ENCODE peak calls at places on chromosomes 6 and 20, in seven cellular contexts. One of them, this sample, is unnamed.
A peak's percentile ranks its signal among the peaks of the same experiment; 100 is the strongest.

GRCh38 chr6:170085475-170086401 is 205.1 kb downstream of the DLL1 start:
- DNase-seq in SK-N-SH: no peak
- DNase-seq in A549: no peak
- DNase-seq in K562: no peak
- DNase-seq in HCT116: no peak
- DNase-seq in WTC11: no peak
- DNase-seq in HepG2: no peak
- DNase-seq in this sample: no peak

GRCh38 chr6:37680668-37681067 is 17.0 kb downstream of the MDGA1 start:
- DNase-seq in SK-N-SH: no peak
- DNase-seq in A549: no peak
- DNase-seq in K562: no peak
- DNase-seq in HCT116: no peak
- DNase-seq in WTC11: no peak
- DNase-seq in HepG2: no peak
- DNase-seq in this sample: no peak

GRCh38 chr20:40749985-40750506 is 61.0 kb upstream of the MAFB start:
- DNase-seq in SK-N-SH: no peak
- DNase-seq in A549: no peak
- DNase-seq in K562: no peak
- DNase-seq in HCT116: no peak
- DNase-seq in WTC11: no peak
- DNase-seq in HepG2: no peak
- DNase-seq in this sample: no peak

GRCh38 chr6:21219241-21219640 is 374.3 kb upstream of the SOX4 start:
- DNase-seq in SK-N-SH: no peak
- DNase-seq in A549: no peak
- DNase-seq in K562: no peak
- DNase-seq in HCT116: no peak
- DNase-seq in WTC11: no peak
- DNase-seq in HepG2: no peak
- DNase-seq in this sample: no peak

GRCh38 chr6:169959129-169960002 is 207.9 kb downstream of the ERMARD start:
- DNase-seq in SK-N-SH: peak; percentile 32
- DNase-seq in A549: no peak
- DNase-seq in K562: peak; percentile 14
- DNase-seq in HCT116: no peak
- DNase-seq in WTC11: no peak
- DNase-seq in HepG2: no peak
- DNase-seq in this sample: peak; percentile 92

GRCh38 chr20:19820520-19821211 is 62.6 kb downstream of the RIN2 start:
- DNase-seq in SK-N-SH: no peak
- DNase-seq in A549: no peak
- DNase-seq in K562: no peak
- DNase-seq in HCT116: no peak
- DNase-seq in WTC11: no peak
- DNase-seq in HepG2: no peak
- DNase-seq in this sample: no peak

GRCh38 chr20:5118220-5119142 is 1.3 kb downstream of the PCNA start:
- DNase-seq in SK-N-SH: no peak
- DNase-seq in A549: peak; percentile 37
- DNase-seq in K562: peak; percentile 9
- DNase-seq in HCT116: no peak
- DNase-seq in WTC11: no peak
- DNase-seq in HepG2: no peak
- DNase-seq in this sample: peak; percentile 37

GRCh38 chr6:159577564-159577963 is 115.5 kb downstream of the SOD2 start:
- DNase-seq in SK-N-SH: no peak
- DNase-seq in A549: no peak
- DNase-seq in K562: no peak
- DNase-seq in HCT116: no peak
- DNase-seq in WTC11: no peak
- DNase-seq in HepG2: no peak
- DNase-seq in this sample: no peak

GRCh38 chr6:74459260-74459659 is 746.6 kb downstream of the COL12A1 start:
- DNase-seq in SK-N-SH: no peak
- DNase-seq in A549: no peak
- DNase-seq in K562: no peak
- DNase-seq in HCT116: no peak
- DNase-seq in WTC11: no peak
- DNase-seq in HepG2: peak; percentile 3
- DNase-seq in this sample: no peak

GRCh38 chr6:114471450-114471849 is 128.6 kb upstream of the HS3ST5 start:
- DNase-seq in SK-N-SH: no peak
- DNase-seq in A549: no peak
- DNase-seq in K562: no peak
- DNase-seq in HCT116: no peak
- DNase-seq in WTC11: peak; percentile 15
- DNase-seq in HepG2: no peak
- DNase-seq in this sample: no peak

GRCh38 chr6:122472022-122472340 is 374 bp upstream of the SERINC1 start:
- DNase-seq in SK-N-SH: no peak
- DNase-seq in A549: peak; percentile 1
- DNase-seq in K562: no peak
- DNase-seq in HCT116: no peak
- DNase-seq in WTC11: no peak
- DNase-seq in HepG2: no peak
- DNase-seq in this sample: no peak

GRCh38 chr20:29085625-29086024 is 2171.8 kb upstream of the DEFB115 start:
- DNase-seq in SK-N-SH: no peak
- DNase-seq in A549: no peak
- DNase-seq in K562: peak; percentile 11
- DNase-seq in HCT116: no peak
- DNase-seq in WTC11: no peak
- DNase-seq in HepG2: no peak
- DNase-seq in this sample: no peak

DNA sequence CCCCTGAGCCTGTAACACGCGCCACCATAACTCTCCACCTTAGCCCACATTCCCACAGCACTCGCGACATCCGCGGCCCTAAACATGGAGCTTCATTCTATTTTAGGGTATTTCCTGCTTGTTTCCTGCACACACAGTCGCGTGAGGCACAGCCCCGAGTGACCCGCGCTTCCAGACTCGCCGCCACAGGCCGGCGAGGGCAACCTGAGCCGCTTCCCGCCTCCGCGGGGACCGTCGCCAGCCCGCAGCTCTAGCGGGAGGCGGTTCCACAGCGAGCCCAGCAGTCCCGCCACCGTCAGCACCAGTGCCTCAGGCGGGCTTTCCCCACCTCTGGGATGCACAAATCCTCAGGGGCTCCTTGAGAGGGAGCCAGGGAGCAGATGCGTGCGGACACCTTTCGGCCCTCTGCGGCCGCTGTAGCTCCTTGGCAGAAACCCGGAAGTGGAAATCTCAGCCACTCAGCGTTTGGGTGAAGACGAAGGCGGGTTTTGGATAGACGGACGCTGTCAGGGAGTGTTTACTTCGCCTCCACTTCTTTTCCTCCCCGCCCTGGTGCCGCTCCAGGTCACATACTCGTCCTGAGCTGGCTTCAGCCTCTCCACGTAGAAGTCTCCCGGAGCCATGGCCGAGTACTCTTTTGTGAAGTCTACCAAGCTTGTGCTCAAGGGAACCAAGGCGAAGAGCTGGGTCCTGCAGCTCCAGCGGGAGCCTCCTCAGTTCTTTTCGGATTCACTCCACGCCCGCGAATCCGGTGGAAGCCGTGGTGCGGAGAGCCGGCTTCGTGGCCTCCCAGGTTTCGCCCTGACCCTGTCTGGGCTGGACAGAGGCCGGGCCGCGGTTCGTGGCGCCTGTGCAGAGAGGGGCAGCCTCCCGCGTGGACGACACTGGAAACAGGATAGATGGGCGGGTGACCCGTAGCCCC is 2177.4 kb upstream of the DEFB115 start:
- DNase-seq in SK-N-SH: peak; percentile 87
- DNase-seq in A549: peak; percentile 94
- DNase-seq in K562: peak; percentile 97
- DNase-seq in HCT116: no peak
- DNase-seq in WTC11: no peak
- DNase-seq in HepG2: peak; percentile 84
- DNase-seq in this sample: no peak
- TF ChIP-seq CTCF in SK-N-SH: peak; percentile 51
- TF ChIP-seq CTCF in A549: peak; percentile 39
- TF ChIP-seq CTCF in K562: peak; percentile 62
- TF ChIP-seq CTCF in HCT116: no peak
- TF ChIP-seq CTCF in WTC11: no peak
- TF ChIP-seq CTCF in HepG2: peak; percentile 62
- TF ChIP-seq CTCF in this sample: no peak

GRCh38 chr6:7169296-7169721 is 61.5 kb downstream of the RREB1 start:
- DNase-seq in SK-N-SH: no peak
- DNase-seq in A549: no peak
- DNase-seq in K562: no peak
- DNase-seq in HCT116: no peak
- DNase-seq in WTC11: no peak
- DNase-seq in HepG2: no peak
- DNase-seq in this sample: peak; percentile 49
- TF ChIP-seq MAX in SK-N-SH: no peak
- TF ChIP-seq MAX in A549: no peak
- TF ChIP-seq MAX in K562: no peak
- TF ChIP-seq MAX in HCT116: no peak
- TF ChIP-seq MAX in WTC11: no peak
- TF ChIP-seq MAX in HepG2: no peak
- TF ChIP-seq MAX in this sample: no peak

DNA sequence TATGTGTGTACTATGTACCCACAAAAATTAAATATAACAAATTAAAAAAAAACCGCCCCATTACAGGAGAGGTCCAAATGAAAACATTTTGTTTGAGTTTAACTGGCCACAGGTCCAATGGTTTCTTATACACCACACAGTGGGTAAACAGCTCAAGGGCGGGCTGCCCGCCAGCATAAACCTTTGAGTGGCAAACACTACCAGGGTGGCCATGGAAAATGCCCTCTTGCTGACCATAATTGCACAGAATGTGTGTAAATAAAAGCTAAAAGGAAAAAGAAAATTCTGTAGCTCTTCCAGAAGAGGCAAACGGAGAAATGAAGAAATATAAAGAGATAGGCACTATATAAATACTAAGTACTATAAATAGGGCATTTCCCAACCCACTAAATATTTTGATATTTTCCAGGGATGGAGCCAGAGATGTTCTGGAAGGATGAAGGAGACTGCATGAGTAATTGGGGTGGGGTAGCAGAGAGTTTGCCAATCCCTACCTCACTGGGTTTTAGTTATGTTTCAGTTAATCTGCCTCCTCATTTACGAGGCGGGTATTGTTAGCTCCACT is 1.1 kb upstream of the CDC5L start:
- DNase-seq in SK-N-SH: peak; percentile 21
- DNase-seq in A549: no peak
- DNase-seq in K562: peak; percentile 20
- DNase-seq in HCT116: no peak
- DNase-seq in WTC11: no peak
- DNase-seq in HepG2: no peak
- DNase-seq in this sample: no peak
- TF ChIP-seq CTCF in SK-N-SH: no peak
- TF ChIP-seq CTCF in A549: no peak
- TF ChIP-seq CTCF in K562: no peak
- TF ChIP-seq CTCF in HCT116: no peak
- TF ChIP-seq CTCF in WTC11: no peak
- TF ChIP-seq CTCF in HepG2: no peak
- TF ChIP-seq CTCF in this sample: no peak

GRCh38 chr6:131059486-131059885 is 3.6 kb downstream of the EPB41L2 start:
- DNase-seq in SK-N-SH: no peak
- DNase-seq in A549: peak; percentile 75
- DNase-seq in K562: no peak
- DNase-seq in HCT116: no peak
- DNase-seq in WTC11: no peak
- DNase-seq in HepG2: no peak
- DNase-seq in this sample: no peak

GRCh38 chr6:131060311-131060710 is 2.7 kb downstream of the EPB41L2 start:
- DNase-seq in SK-N-SH: no peak
- DNase-seq in A549: no peak
- DNase-seq in K562: no peak
- DNase-seq in HCT116: no peak
- DNase-seq in WTC11: no peak
- DNase-seq in HepG2: no peak
- DNase-seq in this sample: no peak

GRCh38 chr6:131061771-131062160 is 1.3 kb downstream of the EPB41L2 start:
- DNase-seq in SK-N-SH: no peak
- DNase-seq in A549: no peak
- DNase-seq in K562: no peak
- DNase-seq in HCT116: no peak
- DNase-seq in WTC11: no peak
- DNase-seq in HepG2: no peak
- DNase-seq in this sample: peak; percentile 36

GRCh38 chr6:131062245-131063027 is 609 bp downstream of the EPB41L2 start:
- DNase-seq in SK-N-SH: no peak
- DNase-seq in A549: no peak
- DNase-seq in K562: peak; percentile 21
- DNase-seq in HCT116: no peak
- DNase-seq in WTC11: peak; percentile 22
- DNase-seq in HepG2: no peak
- DNase-seq in this sample: peak; percentile 40

DNA sequence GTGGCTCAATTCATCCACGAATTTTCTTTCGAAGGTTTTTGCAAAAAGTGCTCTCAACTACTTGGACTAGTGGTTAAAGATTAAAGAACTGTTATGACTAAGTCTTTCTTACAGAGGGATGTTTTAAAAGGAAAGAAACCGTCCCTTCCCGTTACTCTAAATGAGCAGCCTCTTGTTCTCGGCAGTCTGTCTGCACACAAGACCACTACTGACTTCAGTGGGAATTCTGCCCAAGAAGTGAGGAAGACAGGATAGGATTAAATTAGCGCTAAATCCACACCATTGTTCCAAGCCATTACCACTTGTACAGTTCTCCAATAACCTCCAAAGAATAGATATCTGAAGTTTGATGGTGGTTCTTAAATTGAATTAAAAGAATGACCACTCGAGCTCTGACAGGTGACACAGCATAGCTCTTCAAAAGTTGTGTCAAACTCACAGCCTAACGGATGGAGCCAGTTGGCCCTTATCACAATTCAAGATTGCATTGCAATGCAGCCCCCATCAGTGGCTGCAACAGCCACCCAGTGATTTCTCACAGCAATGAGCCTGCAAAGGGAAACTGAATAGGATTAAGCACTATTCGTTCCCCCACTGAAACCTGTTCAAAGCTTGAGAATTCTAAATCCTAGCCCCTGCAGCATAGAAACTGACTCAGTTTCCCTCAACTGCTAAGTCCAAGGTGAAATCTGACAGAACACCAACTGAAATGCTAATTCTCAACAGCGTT is 1.8 kb downstream of the EPB41L2 start:
- DNase-seq in SK-N-SH: no peak
- DNase-seq in A549: peak; percentile 52
- DNase-seq in K562: peak; percentile 51
- DNase-seq in HCT116: no peak
- DNase-seq in WTC11: no peak
- DNase-seq in HepG2: peak; percentile 52
- DNase-seq in this sample: peak; percentile 24
- TF ChIP-seq MAX in SK-N-SH: no peak
- TF ChIP-seq MAX in A549: no peak
- TF ChIP-seq MAX in K562: no peak
- TF ChIP-seq MAX in HCT116: no peak
- TF ChIP-seq MAX in WTC11: no peak
- TF ChIP-seq MAX in HepG2: no peak
- TF ChIP-seq MAX in this sample: no peak

This sample was measured in NB4.